ENCODE peak calls at places on chromosomes 11 and 22, in five cellular contexts. P is cardiac fibroblast, D is right lobe of liver, X is astrocyte, Q is uterus. T is an unnamed sample.

GRCh38 chr11:73233211-73233610 is 15.1 kb downstream of the P2RY2 start:
- DNase-seq in P (no peak), D (peak; percentile 21), Q (no peak), X (no peak), T (no peak)

GRCh38 chr22:44488354-44488753 is 9.7 kb downstream of the RTL6 start:
- DNase-seq in Q (no peak), X (no peak), P (no peak), D (no peak), T (no peak)

GRCh38 chr11:83159901-83160865 is 3.3 kb downstream of the PCF11 start:
- DNase-seq in D (no peak), P (peak; percentile 46), X (peak; percentile 32), Q (no peak), T (no peak)

GRCh38 chr11:3169235-3169951 is 4.3 kb upstream of the OSBPL5 start:
- DNase-seq in Q (no peak), D (peak; percentile 56), X (peak; percentile 66), P (peak; percentile 76), T (peak; percentile 62)

GRCh38 chr11:93089474-93090102 is 108.2 kb downstream of the SLC36A4 start:
- DNase-seq in D (no peak), Q (no peak), P (peak; percentile 61), X (peak; percentile 20), T (no peak)

GRCh38 chr22:33707581-33707980 is 212.7 kb downstream of the LARGE1 start:
- DNase-seq in Q (no peak), D (no peak), X (no peak), P (no peak), T (no peak)

GRCh38 chr22:36505998-36506635 is 723 bp downstream of the FOXRED2 start:
- DNase-seq in X (no peak), Q (peak; percentile 29), P (no peak), D (no peak), T (no peak)

GRCh38 chr22:35230839-35231584 is 26.3 kb upstream of the HMGXB4 start:
- DNase-seq in Q (no peak), P (no peak), X (no peak), D (no peak), T (no peak)

GRCh38 chr11:35307221-35307621 is 112.1 kb downstream of the SLC1A2 start:
- DNase-seq in Q (no peak), D (no peak), P (no peak), X (no peak), T (no peak)

GRCh38 chr11:10728779-10729472 is 22.1 kb upstream of the CTR9 start:
- DNase-seq in Q (no peak), P (peak; percentile 32), D (no peak), X (no peak), T (no peak)

GRCh38 chr11:14537134-14537599 is 17.0 kb upstream of the PSMA1 start:
- DNase-seq in Q (no peak), P (peak; percentile 55), X (no peak), D (no peak), T (peak; percentile 28)

GRCh38 chr22:44712962-44713361 is 11.0 kb downstream of the PRR5 start:
- DNase-seq in X (no peak), D (peak; percentile 50), P (no peak), Q (no peak), T (peak; percentile 9)

GRCh38 chr11:120195601-120196289 is 15.1 kb upstream of the OAF start:
- DNase-seq in D (peak; percentile 20), X (no peak), P (no peak), Q (no peak), T (no peak)

GRCh38 chr11:73334244-73335203 is 26.4 kb downstream of the ARHGEF17 start:
- DNase-seq in P (peak; percentile 90), Q (peak; percentile 95), X (peak; percentile 84), D (peak; percentile 70), T (peak; percentile 87)

GRCh38 chr11:9399466-9399865 is 15.0 kb downstream of the IPO7 start:
- DNase-seq in D (no peak), X (peak; percentile 37), Q (no peak), P (no peak), T (no peak)

GRCh38 chr11:94593030-94593429 is 25.9 kb downstream of the PIWIL4 start:
- DNase-seq in D (no peak), Q (no peak), X (peak; percentile 8), P (no peak), T (no peak)

GRCh38 chr11:27423125-27423524 is 49.5 kb downstream of the LGR4 start:
- DNase-seq in Q (peak; percentile 58), X (peak; percentile 55), D (peak; percentile 62), P (peak; percentile 97), T (peak; percentile 9)

GRCh38 chr22:48856308-48856615 is 971.4 kb downstream of the BRD1 start:
- DNase-seq in Q (no peak), D (no peak), X (no peak), P (no peak), T (no peak)

GRCh38 chr11:116580828-116581227 is 192.0 kb downstream of the BUD13 start:
- DNase-seq in D (no peak), X (no peak), P (no peak), Q (no peak), T (no peak)

GRCh38 chr11:28566643-28567042 is 458.5 kb downstream of the METTL15 start:
- DNase-seq in P (peak; percentile 96), Q (peak; percentile 12), D (peak; percentile 46), X (peak; percentile 98), T (peak; percentile 67)

GRCh38 chr11:109898592-109898991 is 194.6 kb upstream of the ZC3H12C start:
- DNase-seq in Q (no peak), P (no peak), D (no peak), X (no peak), T (no peak)

GRCh38 chr22:23826510-23827350 is 12.1 kb downstream of the DERL3 start:
- DNase-seq in X (no peak), Q (no peak), P (peak; percentile 26), D (peak; percentile 59), T (no peak)

GRCh38 chr11:69055212-69055586 is 6.5 kb downstream of the TPCN2 start:
- DNase-seq in P (no peak), Q (no peak), D (peak; percentile 85), X (no peak), T (no peak)

GRCh38 chr11:65613091-65613928 is 711 bp downstream of the MAP3K11 start:
- DNase-seq in X (no peak), Q (peak; percentile 59), D (peak; percentile 71), P (peak; percentile 17), T (peak; percentile 43)

GRCh38 chr11:92611157-92611556 is 358.3 kb upstream of the MTNR1B start:
- DNase-seq in Q (no peak), D (no peak), X (no peak), P (no peak), T (no peak)

GRCh38 chr22:38628444-38628843 is 27.7 kb downstream of the FAM227A start:
- DNase-seq in X (no peak), P (no peak), Q (no peak), D (no peak), T (no peak)

GRCh38 chr22:38632528-38632927 is 23.7 kb downstream of the FAM227A start:
- DNase-seq in X (no peak), D (no peak), P (no peak), Q (no peak), T (no peak)

GRCh38 chr22:38631724-38632123 is 24.5 kb downstream of the FAM227A start:
- DNase-seq in D (no peak), X (no peak), Q (no peak), P (no peak), T (no peak)

GRCh38 chr22:38623357-38623756 is 32.8 kb downstream of the FAM227A start:
- DNase-seq in P (no peak), Q (no peak), D (peak; percentile 10), X (no peak), T (no peak)

DNA sequence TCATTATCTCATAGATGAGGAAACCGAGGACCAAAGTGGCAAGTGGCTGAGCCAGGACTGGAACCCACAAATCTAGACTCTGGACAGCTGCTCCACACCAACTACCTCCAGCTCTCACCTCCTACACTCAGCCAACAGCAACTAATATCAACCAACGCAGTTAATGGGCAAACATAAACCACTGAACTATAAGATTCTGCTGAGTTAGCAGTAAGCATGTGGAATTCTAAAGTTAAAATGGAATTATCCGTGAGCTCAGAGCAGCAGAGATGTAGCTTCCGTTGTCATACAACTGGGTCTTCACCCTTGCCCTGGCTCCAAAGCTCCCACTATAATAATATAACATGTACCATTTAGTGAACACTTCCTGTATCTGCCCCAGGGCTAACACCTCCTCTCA is 27.1 kb downstream of the FAM227A start:
- DNase-seq in X (no peak), P (no peak), D (no peak), Q (no peak), T (no peak)
- TF ChIP-seq CTCF in X (no peak), P (no peak), D (no peak), Q (no peak), T (no peak)

GRCh38 chr11:59676205-59676604 is 7.4 kb upstream of the PATL1 start:
- DNase-seq in X (no peak), Q (no peak), P (no peak), D (no peak), T (no peak)

GRCh38 chr11:59679347-59679746 is 10.5 kb upstream of the PATL1 start:
- DNase-seq in X (no peak), P (no peak), D (no peak), Q (no peak), T (no peak)

GRCh38 chr11:59680287-59681154 is 11.7 kb upstream of the PATL1 start:
- DNase-seq in X (peak; percentile 49), D (peak; percentile 73), P (peak; percentile 92), Q (peak; percentile 59), T (peak; percentile 42)

GRCh38 chr11:59678813-59679165 is 10.0 kb upstream of the PATL1 start:
- DNase-seq in D (no peak), X (no peak), Q (no peak), P (no peak), T (no peak)

GRCh38 chr11:59678118-59678812 is 9.4 kb upstream of the PATL1 start:
- DNase-seq in P (peak; percentile 15), X (no peak), D (no peak), Q (no peak), T (no peak)
- TF ChIP-seq CTCF in P (peak; percentile 8), X (no peak), D (no peak), Q (no peak), T (no peak)

DNA sequence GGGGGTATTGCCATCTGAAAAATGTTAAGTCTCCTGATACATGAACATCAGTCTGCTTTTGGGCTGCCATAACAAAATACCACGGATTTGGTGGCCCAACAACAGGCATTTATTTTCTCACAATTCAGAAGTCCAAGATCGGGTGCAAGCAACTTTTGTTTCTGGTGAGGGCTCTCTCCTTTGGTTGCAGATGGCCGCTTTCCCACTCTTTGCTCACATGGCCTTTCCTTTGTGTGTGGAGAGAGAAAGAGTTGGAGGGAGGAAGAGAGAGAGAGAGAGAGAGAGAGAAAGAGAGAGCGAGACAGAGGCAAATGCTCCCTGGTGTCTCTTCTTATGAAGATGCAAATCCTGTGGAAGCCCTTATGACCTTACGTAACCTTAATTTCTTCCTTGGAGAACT is 2.5 kb upstream of the KRTAP5-2 start:
- DNase-seq in X (no peak), P (no peak), Q (no peak), D (no peak), T (no peak)
- TF ChIP-seq CTCF in X (no peak), P (no peak), Q (no peak), D (no peak), T (no peak)

GRCh38 chr22:41340357-41340756 is 39.0 kb downstream of the ZC3H7B start:
- DNase-seq in P (no peak), X (no peak), D (no peak), Q (no peak), T (no peak)

GRCh38 chr22:41343300-41343699 is 38.4 kb upstream of the TEF start:
- DNase-seq in D (no peak), X (no peak), P (no peak), Q (no peak), T (no peak)

GRCh38 chr22:41339823-41340222 is 38.5 kb downstream of the ZC3H7B start:
- DNase-seq in X (no peak), D (no peak), Q (no peak), P (no peak), T (no peak)

GRCh38 chr22:41341990-41342389 is 39.8 kb upstream of the TEF start:
- DNase-seq in X (no peak), Q (no peak), D (no peak), P (no peak), T (no peak)

GRCh38 chr22:41341012-41341411 is 39.7 kb downstream of the ZC3H7B start:
- DNase-seq in Q (no peak), X (no peak), P (no peak), D (no peak), T (no peak)
- TF ChIP-seq CTCF in Q (no peak), X (no peak), P (no peak), D (no peak), T (no peak)